ENCODE peak calls at places on chromosomes 12 and 14, in nine cellular contexts. W is heart right ventricle, S is lung, E is A549, L is psoas muscle, B is upper lobe of left lung, C is choroid plexus epithelial cell, K is colonic mucosa, G is HCT116. Z is an unnamed sample.

GRCh38 chr12:21989819-21990412 is 48.7 kb upstream of the ABCC9 start:
- DNase-seq in E (peak), L (no peak), C (peak), W (no peak), B (no peak), G (peak), K (no peak), S (no peak), Z (peak)

GRCh38 chr12:127562781-127563180 is 704.2 kb upstream of the TMEM132C start:
- DNase-seq in C (no peak), L (no peak), K (no peak), E (no peak), B (no peak), W (no peak), S (no peak), G (no peak), Z (no peak)

GRCh38 chr14:23521785-23522640 is 29.6 kb downstream of the ZFHX2 start:
- DNase-seq in S (no peak), L (no peak), E (no peak), B (no peak), G (no peak), W (no peak), K (no peak), C (no peak), Z (no peak)

GRCh38 chr12:62190921-62191746 is 69.1 kb upstream of the USP15 start:
- DNase-seq in W (no peak), K (no peak), S (no peak), B (peak), C (no peak), L (no peak), E (no peak), G (no peak), Z (peak)

GRCh38 chr12:27424631-27425230 is 21.8 kb upstream of the SMCO2 start:
- DNase-seq in K (no peak), C (peak), L (no peak), B (no peak), G (peak), S (no peak), E (peak), W (peak), Z (peak)

GRCh38 chr14:104856869-104857860 is 7.9 kb upstream of the CEP170B start:
- DNase-seq in E (no peak), B (peak), L (peak), S (no peak), G (no peak), W (no peak), K (no peak), C (no peak), Z (no peak)

GRCh38 chr14:63881926-63882325 is 29.1 kb downstream of the SYNE2 start:
- DNase-seq in C (no peak), E (no peak), G (no peak), W (no peak), L (no peak), S (no peak), B (no peak), K (no peak), Z (no peak)

GRCh38 chr12:91186189-91186588 is 3.6 kb upstream of the DCN start:
- DNase-seq in B (no peak), K (no peak), L (no peak), G (no peak), S (no peak), E (no peak), C (no peak), W (no peak), Z (no peak)

GRCh38 chr14:56002876-56003625 is 115.2 kb upstream of the PELI2 start:
- DNase-seq in B (no peak), L (no peak), S (no peak), G (no peak), E (no peak), C (no peak), W (no peak), K (no peak), Z (no peak)

GRCh38 chr12:43066471-43066870 is 476.9 kb upstream of the PRICKLE1 start:
- DNase-seq in L (no peak), E (no peak), S (no peak), G (no peak), W (no peak), B (no peak), K (no peak), C (peak), Z (no peak)

GRCh38 chr14:86654558-86655184 is 1124.7 kb downstream of the FLRT2 start:
- DNase-seq in K (peak), B (no peak), S (peak), E (peak), W (peak), G (peak), C (peak), L (no peak), Z (peak)

GRCh38 chr12:49777800-49778748 is 36.7 kb downstream of the TMBIM6 start:
- DNase-seq in K (peak), L (no peak), W (no peak), C (peak), G (peak), S (peak), B (peak), E (peak), Z (peak)

GRCh38 chr14:20866963-20867362 is 24.2 kb upstream of the RNASE3 start:
- DNase-seq in G (peak), K (no peak), C (peak), S (no peak), W (no peak), B (no peak), L (no peak), E (peak), Z (no peak)

GRCh38 chr12:44247588-44247987 is 411.7 kb downstream of the TMEM117 start:
- DNase-seq in L (no peak), B (no peak), C (no peak), S (no peak), E (peak), G (no peak), K (no peak), W (no peak), Z (no peak)

GRCh38 chr12:129559756-129560155 is 344.1 kb downstream of the TMEM132D start:
- DNase-seq in G (no peak), E (no peak), K (no peak), W (no peak), C (no peak), L (no peak), S (no peak), B (no peak), Z (no peak)

GRCh38 chr14:54564799-54565235 is 2.1 kb upstream of the SAMD4A start:
- DNase-seq in L (no peak), K (no peak), B (no peak), S (no peak), G (no peak), E (peak), C (peak), W (no peak), Z (peak)

GRCh38 chr12:73452672-73453469 is 1084.8 kb upstream of the ATXN7L3B start:
- DNase-seq in L (no peak), S (no peak), C (no peak), B (no peak), E (no peak), G (no peak), K (no peak), W (no peak), Z (no peak)

GRCh38 chr12:80892597-80893445 is 44.9 kb downstream of the LIN7A start:
- DNase-seq in L (no peak), E (no peak), C (no peak), G (no peak), B (no peak), S (no peak), W (no peak), K (no peak), Z (peak)

GRCh38 chr14:53723221-53723620 is 233.4 kb downstream of the BMP4 start:
- DNase-seq in L (no peak), W (no peak), S (no peak), B (no peak), E (no peak), C (no peak), K (no peak), G (no peak), Z (no peak)

GRCh38 chr12:120879102-120879501 is 25.1 kb downstream of the SPPL3 start:
- DNase-seq in C (no peak), B (no peak), S (no peak), G (no peak), K (no peak), W (no peak), E (no peak), L (no peak), Z (no peak)

GRCh38 chr14:61766136-61766535 is 3.9 kb downstream of the SNAPC1 start:
- DNase-seq in G (no peak), E (no peak), B (no peak), W (no peak), S (no peak), K (no peak), C (no peak), L (no peak), Z (no peak)

GRCh38 chr14:75437201-75438143 is 9.7 kb downstream of the JDP2 start:
- DNase-seq in W (no peak), K (no peak), C (no peak), S (no peak), E (no peak), L (no peak), B (peak), G (no peak), Z (no peak)

GRCh38 chr12:118330421-118331018 is 42.2 kb downstream of the TAOK3 start:
- DNase-seq in S (no peak), E (no peak), L (no peak), B (no peak), W (no peak), G (no peak), K (no peak), C (peak), Z (peak)

GRCh38 chr14:82190812-82191211 is 657.2 kb upstream of the SEL1L start:
- DNase-seq in E (no peak), C (no peak), K (no peak), W (no peak), B (no peak), G (no peak), S (no peak), L (no peak), Z (no peak)

GRCh38 chr12:86712425-86712843 is 456.2 kb upstream of the MGAT4C start:
- DNase-seq in L (no peak), B (no peak), K (no peak), W (no peak), S (no peak), G (peak), E (peak), C (peak), Z (peak)

GRCh38 chr14:91374287-91374880 is 43.2 kb downstream of the CCDC88C start:
- DNase-seq in W (no peak), S (no peak), G (no peak), L (no peak), B (no peak), C (no peak), K (no peak), E (no peak), Z (no peak)

GRCh38 chr12:68903511-68903910 is 29.5 kb downstream of the CPM start:
- DNase-seq in W (no peak), G (no peak), K (no peak), E (no peak), C (no peak), B (no peak), S (no peak), L (no peak), Z (no peak)

GRCh38 chr12:71441836-71442566 is 2.4 kb downstream of the LGR5 start:
- DNase-seq in G (no peak), K (no peak), B (no peak), W (no peak), C (no peak), S (no peak), E (no peak), L (no peak), Z (no peak)
- H3K4me3 ChIP-seq in G (no peak), K (no peak), B (no peak), W (no peak), C (no peak), S (no peak), E (no peak), L (peak), Z (no peak)

DNA sequence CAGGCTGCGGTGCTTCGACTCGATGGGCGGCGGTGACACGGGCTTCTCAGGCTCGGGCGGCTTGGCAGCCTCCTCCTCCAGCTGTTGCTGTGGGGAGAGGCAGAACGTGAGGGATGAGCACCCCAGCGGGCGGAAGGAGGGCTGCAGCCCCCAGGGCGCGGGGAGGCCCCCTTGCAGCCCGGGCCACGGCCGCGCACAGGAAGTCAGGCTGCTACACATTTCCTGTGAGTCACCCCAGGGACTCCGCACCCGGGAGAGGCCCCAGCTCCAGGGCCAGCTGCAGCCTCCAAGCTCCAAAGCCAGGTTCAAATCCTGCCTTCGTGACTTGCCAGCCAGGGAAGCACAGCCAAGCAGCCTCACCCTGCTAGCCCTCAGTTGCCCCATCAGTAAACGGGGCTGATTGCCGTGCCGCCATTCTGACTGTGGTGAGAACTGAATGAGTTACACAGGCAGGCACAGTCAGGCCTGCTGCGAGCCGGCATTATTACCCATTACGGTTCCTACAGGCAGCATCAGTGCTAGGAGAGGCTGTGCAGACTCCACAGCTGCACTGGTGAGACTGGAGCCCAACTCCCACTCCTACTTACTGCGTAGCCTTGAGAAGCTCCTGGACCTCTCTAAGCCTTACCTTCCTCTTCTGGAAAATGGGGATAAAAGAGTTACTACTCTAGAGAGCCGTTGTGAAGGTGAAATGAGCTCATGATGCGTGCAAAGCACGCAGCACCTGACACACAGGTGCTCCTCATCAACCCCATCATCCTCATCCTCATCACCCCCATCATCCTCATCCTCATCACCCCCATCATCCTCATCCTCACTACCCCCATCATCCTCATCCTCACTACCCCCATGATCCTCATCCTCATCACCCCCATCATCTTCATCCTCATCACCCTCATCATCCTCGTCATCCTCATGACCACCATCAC is 100.9 kb downstream of the NCOR2 start:
- DNase-seq in S (peak), C (peak), B (peak), K (peak), W (peak), L (peak), E (peak), G (no peak), Z (peak)
- TF ChIP-seq CTCF in S (no peak), C (peak), B (no peak), K (no peak), W (peak), L (no peak), E (no peak), G (no peak), Z (peak)

DNA sequence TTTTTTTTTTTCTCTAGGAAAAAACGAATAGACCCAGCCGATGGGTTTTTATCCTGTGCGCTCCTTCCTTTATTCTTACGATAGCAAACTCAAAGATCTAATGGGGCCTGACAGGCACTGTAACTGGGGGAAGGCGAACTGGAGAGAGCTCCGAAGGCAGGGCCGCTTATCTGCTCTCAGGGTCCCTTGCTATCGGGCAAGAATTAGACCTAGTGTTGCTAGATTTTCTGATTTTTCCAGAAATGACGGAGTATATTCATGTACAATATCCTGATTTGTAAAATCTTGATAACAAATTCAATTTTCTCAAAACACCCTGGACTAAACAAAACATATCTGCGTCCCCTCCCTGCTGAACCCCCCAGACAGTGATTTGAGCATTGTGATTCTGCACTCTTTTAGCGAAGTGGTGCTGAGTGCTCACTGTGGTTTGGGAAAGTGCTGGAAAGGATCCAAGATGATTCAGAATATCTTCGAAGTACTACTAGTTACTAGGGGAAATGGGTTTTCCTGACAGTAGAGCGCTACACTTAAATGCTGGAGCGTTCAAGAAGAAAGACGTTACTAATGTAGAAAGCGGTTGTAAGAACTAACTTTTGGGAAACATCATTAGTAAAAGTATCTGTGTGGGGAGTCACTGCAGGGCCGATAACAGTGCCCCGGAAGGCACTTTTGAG is 685 bp upstream of the STXBP6 start:
- DNase-seq in E (no peak), W (peak), G (no peak), S (no peak), L (no peak), B (no peak), K (no peak), C (peak), Z (peak)
- H3K4me3 ChIP-seq in E (peak), W (peak), G (no peak), S (peak), L (peak), B (peak), K (peak), C (peak), Z (peak)

GRCh38 chr12:87953257-87953860 is 75.8 kb downstream of the C12orf50 start:
- DNase-seq in S (no peak), K (no peak), E (peak), C (peak), G (peak), B (no peak), W (no peak), L (no peak), Z (peak)
- TF ChIP-seq CTCF in S (no peak), K (no peak), E (peak), C (peak), G (peak), B (peak), W (no peak), L (peak), Z (peak)

GRCh38 chr12:57159341-57159740 is 11.9 kb upstream of the LRP1-AS start:
- DNase-seq in C (no peak), L (no peak), K (no peak), W (no peak), S (no peak), G (no peak), B (no peak), E (no peak), Z (no peak)

GRCh38 chr12:57158665-57159064 is 11.2 kb upstream of the LRP1-AS start:
- DNase-seq in S (no peak), K (no peak), B (no peak), C (no peak), G (no peak), E (no peak), L (no peak), W (no peak), Z (no peak)

GRCh38 chr12:57158186-57158585 is 10.8 kb upstream of the LRP1-AS start:
- DNase-seq in S (no peak), W (no peak), K (no peak), E (no peak), G (no peak), L (no peak), C (no peak), B (no peak), Z (no peak)

GRCh38 chr12:57156701-57157403 is 9.4 kb upstream of the LRP1-AS start:
- DNase-seq in K (no peak), B (peak), L (no peak), G (no peak), W (no peak), E (no peak), S (no peak), C (no peak), Z (no peak)

GRCh38 chr12:57157588-57158173 is 10.3 kb upstream of the LRP1-AS start:
- DNase-seq in S (no peak), E (no peak), L (no peak), K (no peak), G (no peak), B (no peak), C (no peak), W (no peak), Z (no peak)
- H3K4me3 ChIP-seq in S (no peak), E (no peak), L (no peak), K (no peak), G (no peak), B (no peak), C (no peak), W (no peak), Z (no peak)

DNA sequence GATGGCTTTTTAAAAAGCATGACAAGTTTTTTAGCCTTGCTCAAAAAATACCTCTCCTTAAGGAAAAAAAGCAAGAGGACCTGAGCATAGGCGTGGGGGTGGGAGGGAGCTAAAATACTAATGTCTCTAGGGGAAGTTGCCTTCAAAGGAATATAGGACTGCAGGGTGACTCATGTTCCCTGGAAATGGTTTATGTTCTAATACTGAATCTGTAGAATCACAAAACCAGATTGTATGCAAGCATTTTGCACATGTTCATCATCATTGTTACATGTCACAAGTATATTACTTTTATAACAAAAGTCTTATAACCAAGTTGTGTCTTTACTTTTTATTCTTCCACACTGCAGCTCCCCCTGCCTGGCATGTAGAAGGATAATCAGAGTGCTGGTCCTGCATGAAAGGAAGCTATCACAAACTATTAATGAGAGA is 36.6 kb downstream of the GPR135 start:
- DNase-seq in W (no peak), G (no peak), K (no peak), S (no peak), C (peak), B (no peak), L (no peak), E (no peak), Z (peak)
- TF ChIP-seq CTCF in W (peak), G (peak), K (no peak), S (no peak), C (peak), B (no peak), L (peak), E (no peak), Z (peak)

GRCh38 chr14:102394717-102395378 is 32.1 kb downstream of the TECPR2 start:
- DNase-seq in K (no peak), E (no peak), B (no peak), S (peak), G (no peak), C (peak), W (no peak), L (no peak), Z (no peak)
- H3K4me3 ChIP-seq in K (no peak), E (no peak), B (no peak), S (no peak), G (no peak), C (no peak), W (no peak), L (no peak), Z (no peak)

DNA sequence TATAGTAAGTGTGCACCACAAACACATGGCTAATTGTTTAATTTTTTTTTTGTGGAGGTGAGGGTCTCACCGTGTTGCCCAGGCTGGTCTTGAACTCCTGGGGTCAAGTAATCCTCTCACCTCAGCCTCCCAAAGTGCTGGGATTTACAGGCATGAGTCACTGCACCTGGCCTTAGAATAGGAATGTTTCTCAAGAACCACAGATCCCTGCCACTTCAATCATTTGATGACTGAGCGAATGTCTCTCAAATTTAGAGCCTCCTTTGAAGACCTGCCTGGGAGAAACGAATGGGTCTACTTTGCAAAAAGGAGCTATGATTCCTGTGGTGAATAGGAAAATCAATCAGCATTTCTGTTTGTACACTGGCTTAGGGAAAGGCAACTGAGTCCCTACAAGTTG is 33.5 kb upstream of the CHST11 start:
- DNase-seq in C (no peak), S (no peak), G (peak), W (no peak), K (no peak), L (no peak), E (no peak), B (no peak), Z (no peak)
- TF ChIP-seq CTCF in C (no peak), S (no peak), G (no peak), W (no peak), K (no peak), L (no peak), E (no peak), B (no peak), Z (no peak)